ENCODE peak calls at places on chromosomes 13 and 19, in six cellular contexts. V, X, N, L, O and F are unnamed samples. For H3K36me3, the result is how much of the 10 kb centered on the place peaks cover.

GRCh38 chr13:43054803-43055802 is 31.7 kb downstream of the DNAJC15 start:
- DNase-seq in V (no peak), X (peak), N (peak), L (peak), O (no peak), F (peak)

GRCh38 chr13:87777395-87777794 is 106.2 kb downstream of the SLITRK5 start:
- DNase-seq in V (no peak), X (no peak), N (no peak), L (peak), O (no peak), F (no peak)

GRCh38 chr13:22703601-22704209 is 477.1 kb upstream of the SGCG start:
- DNase-seq in V (no peak), X (no peak), N (no peak), L (no peak), O (no peak), F (no peak)

GRCh38 chr13:36795463-36795862 is 23.6 kb upstream of the RFXAP start:
- DNase-seq in V (no peak), X (no peak), N (no peak), L (no peak), O (no peak), F (no peak)

GRCh38 chr13:20182231-20182846 is 10.4 kb downstream of the GJB2 start:
- DNase-seq in V (no peak), X (peak), N (peak), L (peak), O (peak), F (peak)

GRCh38 chr19:48770734-48771472 is 15.6 kb downstream of the FGF21 start:
- DNase-seq in V (no peak), X (no peak), N (no peak), L (no peak), O (no peak), F (no peak)

GRCh38 chr13:73938375-73939070 is 195.7 kb downstream of the KLF12 start:
- DNase-seq in V (no peak), X (peak), N (no peak), L (no peak), O (no peak), F (no peak)

GRCh38 chr13:106536244-106537034 is 977 bp upstream of the EFNB2 start:
- DNase-seq in V (no peak), X (peak), N (peak), L (peak), O (peak), F (peak)

GRCh38 chr19:30236006-30236405 is 136.2 kb upstream of the ZNF536 start:
- DNase-seq in V (no peak), X (no peak), N (peak), L (peak), O (no peak), F (no peak)

GRCh38 chr19:13277104-13277809 is 127.0 kb downstream of the IER2 start:
- DNase-seq in V (peak), X (peak), N (peak), L (peak), O (peak), F (peak)

GRCh38 chr19:3249408-3249807 is 24.9 kb downstream of the CELF5 start:
- DNase-seq in V (no peak), X (no peak), N (peak), L (peak), O (no peak), F (peak)

GRCh38 chr19:53621885-53622710 is 9.7 kb upstream of the DPRX start:
- DNase-seq in V (no peak), X (no peak), N (no peak), L (no peak), O (no peak), F (no peak)

GRCh38 chr13:94860981-94861407 is 148.6 kb upstream of the SOX21 start:
- DNase-seq in V (no peak), X (peak), N (no peak), L (no peak), O (no peak), F (no peak)

GRCh38 chr13:111512707-111513106 is 192.3 kb downstream of the TEX29 start:
- DNase-seq in V (no peak), X (no peak), N (no peak), L (no peak), O (no peak), F (no peak)

GRCh38 chr19:341386-342127 is 3.0 kb downstream of the MIER2 start:
- DNase-seq in V (no peak), X (no peak), N (no peak), L (no peak), O (no peak), F (no peak)
- H3K4me3 ChIP-seq in V (no peak), X (peak), N (no peak), L (no peak), O (no peak), F (no peak)

GRCh38 chr19:872266-872951 is 12.9 kb downstream of the CFD start:
- DNase-seq in V (no peak), X (peak), N (peak), L (peak), O (peak), F (peak)
- H3K36me3 ChIP-seq in V (under half), X (under half), N (under half), L (under half), O (half or more), F (half or more)

GRCh38 chr19:7787602-7788177 is 24.6 kb downstream of the CLEC4M start:
- DNase-seq in V (no peak), X (no peak), N (no peak), L (no peak), O (no peak), F (no peak)

GRCh38 chr19:7790416-7790815 is 27.4 kb downstream of the CLEC4M start:
- DNase-seq in V (no peak), X (no peak), N (no peak), L (no peak), O (no peak), F (no peak)

GRCh38 chr19:7788178-7788932 is 25.3 kb downstream of the CLEC4M start:
- DNase-seq in V (no peak), X (no peak), N (no peak), L (peak), O (no peak), F (no peak)

GRCh38 chr19:7789447-7789846 is 26.4 kb downstream of the CLEC4M start:
- DNase-seq in V (no peak), X (no peak), N (no peak), L (peak), O (no peak), F (no peak)

DNA sequence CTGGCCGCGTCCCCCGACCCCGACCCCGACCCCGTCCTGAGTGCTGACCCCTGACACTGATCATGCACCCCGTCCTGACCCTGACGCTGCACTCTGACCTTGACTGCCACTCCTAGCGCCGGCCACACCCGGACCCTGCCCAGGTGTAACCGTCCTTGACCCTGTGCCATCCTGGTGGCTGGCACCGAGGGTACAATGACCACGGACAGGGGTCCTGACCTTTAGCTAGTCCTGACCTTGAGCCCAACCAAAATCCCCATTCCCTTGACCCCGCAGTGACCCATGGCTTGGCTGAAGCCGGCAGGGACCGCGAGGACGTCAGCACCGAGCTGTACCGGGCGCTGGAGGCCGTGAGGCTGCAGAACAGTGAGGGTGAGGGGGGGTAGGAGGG is 25.9 kb downstream of the CLEC4M start:
- DNase-seq in V (no peak), X (no peak), N (no peak), L (no peak), O (no peak), F (no peak)
- H3K4me3 ChIP-seq in V (no peak), X (no peak), N (no peak), L (peak), O (no peak), F (no peak)

DNA sequence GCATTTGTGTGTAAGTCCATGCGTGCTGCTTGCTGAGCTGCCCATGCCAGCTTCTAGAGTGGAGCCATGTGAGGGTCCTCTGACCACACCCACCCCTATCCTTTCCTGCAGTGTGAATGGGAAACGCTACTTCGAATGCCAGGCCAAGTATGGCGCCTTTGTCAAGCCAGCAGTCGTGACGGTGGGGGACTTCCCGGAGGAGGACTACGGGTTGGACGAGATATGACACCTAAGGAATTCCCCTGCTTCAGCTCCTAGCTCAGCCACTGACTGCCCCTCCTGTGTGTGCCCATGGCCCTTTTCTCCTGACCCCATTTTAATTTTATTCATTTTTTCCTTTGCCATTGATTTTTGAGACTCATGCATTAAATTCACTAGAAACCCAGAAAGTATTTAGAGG is 10.3 kb downstream of the TBCB start:
- DNase-seq in V (no peak), X (no peak), N (no peak), L (no peak), O (no peak), F (no peak)
- H3K36me3 ChIP-seq in V (under half), X (under half), N (under half), L (under half), O (half or more), F (under half)

GRCh38 chr19:40266111-40266510 is 19.0 kb downstream of the AKT2 start:
- DNase-seq in V (no peak), X (no peak), N (no peak), L (no peak), O (no peak), F (no peak)

GRCh38 chr19:40267601-40267997 is 17.5 kb downstream of the AKT2 start:
- DNase-seq in V (no peak), X (no peak), N (no peak), L (no peak), O (no peak), F (no peak)

GRCh38 chr19:40265763-40266099 is 19.4 kb downstream of the AKT2 start:
- DNase-seq in V (no peak), X (no peak), N (no peak), L (no peak), O (no peak), F (no peak)

GRCh38 chr19:40265055-40265762 is 19.9 kb downstream of the AKT2 start:
- DNase-seq in V (no peak), X (no peak), N (no peak), L (no peak), O (no peak), F (no peak)

DNA sequence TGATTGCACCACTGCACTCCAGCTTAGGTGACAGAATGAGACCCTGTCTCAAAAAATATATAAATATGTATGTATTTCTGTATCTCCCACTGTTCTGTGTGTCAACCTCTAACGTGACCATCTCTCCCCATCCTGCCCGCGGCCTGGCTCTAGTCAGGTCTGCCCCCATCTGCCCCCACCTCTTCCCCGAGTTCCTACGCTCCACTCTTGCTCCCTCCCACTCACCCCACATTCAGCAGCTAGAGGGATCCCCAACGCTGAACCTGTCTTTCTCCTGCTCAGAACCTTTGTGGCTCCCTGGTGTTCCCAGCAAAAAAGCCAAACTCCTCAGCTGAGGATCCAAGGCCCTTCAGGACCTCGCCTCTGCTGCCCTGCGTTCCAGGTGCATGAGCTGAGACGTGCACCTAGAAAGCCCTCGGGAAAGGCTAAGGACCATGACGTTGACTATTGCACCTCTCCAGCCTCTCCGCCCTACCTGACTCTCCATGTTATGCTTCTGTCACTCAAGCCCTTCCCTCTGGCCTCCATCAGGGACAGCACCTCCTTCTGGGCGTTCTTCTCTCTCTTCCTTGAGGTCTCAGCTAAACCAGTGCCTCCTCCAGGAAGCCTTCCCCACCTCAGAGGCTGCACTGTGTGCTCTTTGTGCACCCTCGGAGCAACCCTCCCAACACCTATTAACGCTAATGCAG is 18.1 kb downstream of the AKT2 start:
- DNase-seq in V (no peak), X (no peak), N (no peak), L (no peak), O (no peak), F (no peak)
- H3K4me3 ChIP-seq in V (no peak), X (no peak), N (no peak), L (no peak), O (no peak), F (no peak)

GRCh38 chr19:14413765-14414171 is 5.4 kb downstream of the DDX39A start:
- DNase-seq in V (no peak), X (peak), N (peak), L (no peak), O (no peak), F (no peak)
- H3K36me3 ChIP-seq in V (under half), X (under half), N (half or more), L (under half), O (half or more), F (half or more)

GRCh38 chr13:50957620-50958019 is 48.0 kb downstream of the RNASEH2B start:
- DNase-seq in V (no peak), X (no peak), N (no peak), L (no peak), O (no peak), F (no peak)
- H3K4me3 ChIP-seq in V (no peak), X (no peak), N (no peak), L (no peak), O (no peak), F (no peak)